ENCODE peak calls at places on chromosomes 12 and 14, in five cellular contexts. One of them, this sample, is unnamed.
A peak's percentile ranks its signal among the peaks of the same experiment; 100 is the strongest.

GRCh38 chr14:39469094-39469710 is 37.0 kb upstream of the FBXO33 start:
- DNase-seq in lower lobe of right lung: no peak
- DNase-seq in upper lobe of left lung: peak; percentile 22
- DNase-seq in upper lobe of right lung: no peak
- DNase-seq in HCT116: no peak
- DNase-seq in this sample: no peak

GRCh38 chr14:70624972-70625371 is 16.7 kb upstream of the TTC9 start:
- DNase-seq in HCT116: no peak
- DNase-seq in upper lobe of left lung: no peak
- DNase-seq in upper lobe of right lung: no peak
- DNase-seq in lower lobe of right lung: no peak
- DNase-seq in this sample: no peak

GRCh38 chr14:93923586-93923985 is 3.6 kb upstream of the FAM181A start:
- DNase-seq in upper lobe of left lung: no peak
- DNase-seq in lower lobe of right lung: no peak
- DNase-seq in upper lobe of right lung: no peak
- DNase-seq in HCT116: no peak
- DNase-seq in this sample: no peak

GRCh38 chr12:57410534-57410933 is 20.3 kb downstream of the R3HDM2 start:
- DNase-seq in upper lobe of right lung: no peak
- DNase-seq in upper lobe of left lung: no peak
- DNase-seq in HCT116: no peak
- DNase-seq in lower lobe of right lung: no peak
- DNase-seq in this sample: no peak

GRCh38 chr12:122199484-122200355 is 3.8 kb upstream of the B3GNT4 start:
- DNase-seq in HCT116: no peak
- DNase-seq in upper lobe of left lung: no peak
- DNase-seq in upper lobe of right lung: peak; percentile 53
- DNase-seq in lower lobe of right lung: no peak
- DNase-seq in this sample: no peak

GRCh38 chr12:120194226-120194533 is 335 bp downstream of the GCN1 start:
- DNase-seq in upper lobe of left lung: no peak
- DNase-seq in upper lobe of right lung: no peak
- DNase-seq in lower lobe of right lung: no peak
- DNase-seq in HCT116: no peak
- DNase-seq in this sample: no peak

GRCh38 chr12:116060765-116061164 is 216.7 kb downstream of the MED13L start:
- DNase-seq in HCT116: no peak
- DNase-seq in upper lobe of left lung: no peak
- DNase-seq in upper lobe of right lung: no peak
- DNase-seq in lower lobe of right lung: no peak
- DNase-seq in this sample: no peak

GRCh38 chr12:55256831-55257230 is 12.4 kb downstream of the OR6C74 start:
- DNase-seq in lower lobe of right lung: no peak
- DNase-seq in upper lobe of left lung: no peak
- DNase-seq in upper lobe of right lung: no peak
- DNase-seq in HCT116: no peak
- DNase-seq in this sample: no peak

GRCh38 chr14:22748691-22749090 is 17.8 kb upstream of the OXA1L start:
- DNase-seq in lower lobe of right lung: no peak
- DNase-seq in upper lobe of left lung: no peak
- DNase-seq in upper lobe of right lung: no peak
- DNase-seq in HCT116: no peak
- DNase-seq in this sample: no peak

GRCh38 chr12:65835256-65835655 is 11.0 kb downstream of the HMGA2 start:
- DNase-seq in lower lobe of right lung: no peak
- DNase-seq in upper lobe of left lung: no peak
- DNase-seq in upper lobe of right lung: no peak
- DNase-seq in HCT116: no peak
- DNase-seq in this sample: no peak

GRCh38 chr12:109951136-109951535 is 45.0 kb downstream of the GIT2 start:
- DNase-seq in HCT116: peak; percentile 31
- DNase-seq in lower lobe of right lung: no peak
- DNase-seq in upper lobe of left lung: no peak
- DNase-seq in upper lobe of right lung: no peak
- DNase-seq in this sample: peak; percentile 83

GRCh38 chr12:81224626-81225025 is 146.7 kb downstream of the ACSS3 start:
- DNase-seq in upper lobe of left lung: no peak
- DNase-seq in lower lobe of right lung: no peak
- DNase-seq in HCT116: no peak
- DNase-seq in upper lobe of right lung: no peak
- DNase-seq in this sample: no peak

GRCh38 chr12:43638786-43639185 is 86.8 kb upstream of the ADAMTS20 start:
- DNase-seq in upper lobe of right lung: no peak
- DNase-seq in lower lobe of right lung: no peak
- DNase-seq in HCT116: no peak
- DNase-seq in upper lobe of left lung: no peak
- DNase-seq in this sample: no peak

GRCh38 chr12:48183091-48183875 is at the start of gene CCDC184:
- DNase-seq in upper lobe of left lung: peak; percentile 71
- DNase-seq in upper lobe of right lung: peak; percentile 76
- DNase-seq in HCT116: peak; percentile 57
- DNase-seq in lower lobe of right lung: peak; percentile 64
- DNase-seq in this sample: peak; percentile 66
- H3K27me3 ChIP-seq in upper lobe of left lung: peaks cover 15% of the 10 kb centered on the region
- H3K27me3 ChIP-seq in upper lobe of right lung: peaks cover 57% of the 10 kb centered on the region
- H3K27me3 ChIP-seq in HCT116: peaks cover 9% of the 10 kb centered on the region
- H3K27me3 ChIP-seq in lower lobe of right lung: peaks cover 68% of the 10 kb centered on the region
- H3K27me3 ChIP-seq in this sample: peaks cover 42% of the 10 kb centered on the region

DNA sequence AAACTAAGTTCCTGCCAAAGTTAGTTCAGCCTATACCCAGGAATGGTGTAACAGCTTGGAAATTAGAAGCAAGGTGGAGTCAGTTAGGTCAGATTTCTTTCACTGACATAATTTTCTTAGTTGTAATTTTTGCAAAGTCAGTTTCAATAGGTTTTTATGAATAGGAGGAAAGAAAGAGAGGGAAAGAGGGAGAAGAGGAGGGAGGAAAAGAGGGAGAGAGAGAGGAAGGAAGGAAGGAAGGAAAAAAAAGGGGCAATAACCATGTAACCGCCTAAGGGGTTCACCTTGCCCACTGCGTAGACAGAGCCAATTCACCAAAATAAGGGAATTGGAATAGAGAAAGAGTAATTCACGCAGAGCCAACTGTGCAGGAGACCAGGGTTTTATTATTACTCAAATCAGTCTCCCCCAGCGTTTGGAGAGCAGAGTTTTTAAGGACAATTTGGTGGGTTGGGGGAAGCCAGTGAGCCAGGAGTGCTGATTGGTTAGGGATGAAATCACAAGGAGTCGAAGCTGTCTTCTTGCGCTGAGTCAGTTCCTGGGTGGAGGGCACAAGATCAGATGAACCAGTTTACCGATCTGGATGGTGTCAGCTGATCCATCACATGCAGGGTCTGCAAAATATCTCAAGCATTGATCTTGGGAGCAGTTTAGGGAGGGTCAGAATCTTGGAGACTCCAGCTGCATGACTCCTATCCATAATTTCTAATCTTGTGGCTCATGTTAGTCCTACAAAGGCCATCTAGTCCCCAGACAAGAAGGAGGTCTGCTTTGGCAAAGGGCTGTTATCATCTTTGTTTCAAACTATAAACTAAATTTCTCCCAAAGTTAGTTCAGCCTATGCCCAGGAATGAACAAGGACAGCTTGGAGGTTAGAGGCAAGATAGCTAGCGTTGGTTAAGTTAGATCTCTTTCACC is 126.0 kb upstream of the AMIGO2 start:
- DNase-seq in lower lobe of right lung: no peak
- DNase-seq in HCT116: no peak
- DNase-seq in upper lobe of left lung: no peak
- DNase-seq in upper lobe of right lung: no peak
- DNase-seq in this sample: no peak
- H3K27ac ChIP-seq in lower lobe of right lung: peak overlapping the region; percentile 49
- H3K27ac ChIP-seq in HCT116: no peak overlapping the region
- H3K27ac ChIP-seq in upper lobe of left lung: no peak overlapping the region
- H3K27ac ChIP-seq in upper lobe of right lung: no peak overlapping the region
- H3K27ac ChIP-seq in this sample: no peak overlapping the region

DNA sequence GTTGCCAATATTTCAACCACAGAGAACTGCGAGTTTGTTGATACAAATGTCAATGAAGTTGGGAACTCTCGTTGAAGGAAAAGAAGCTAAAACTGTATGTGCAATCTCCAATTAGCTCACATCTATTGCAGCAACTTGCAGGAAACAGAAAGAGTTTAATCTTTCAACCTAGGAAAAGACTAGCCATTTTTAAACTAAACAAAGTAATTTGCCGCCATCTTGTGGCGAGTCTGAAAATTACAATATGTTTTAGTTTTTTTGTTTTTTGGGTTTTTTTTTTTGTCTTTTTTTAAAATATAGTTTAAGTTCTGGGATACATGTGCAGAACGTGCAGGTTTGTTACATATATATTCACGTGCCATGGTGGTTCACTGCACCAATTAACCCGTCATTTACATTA is 131.2 kb upstream of the FOXG1 start:
- DNase-seq in HCT116: peak; percentile 3
- DNase-seq in upper lobe of right lung: no peak
- DNase-seq in lower lobe of right lung: no peak
- DNase-seq in upper lobe of left lung: no peak
- DNase-seq in this sample: no peak
- TF ChIP-seq CTCF in HCT116: no peak
- TF ChIP-seq CTCF in upper lobe of right lung: peak; percentile 53
- TF ChIP-seq CTCF in lower lobe of right lung: peak; percentile 36
- TF ChIP-seq CTCF in upper lobe of left lung: no peak
- TF ChIP-seq CTCF in this sample: peak; percentile 41

DNA sequence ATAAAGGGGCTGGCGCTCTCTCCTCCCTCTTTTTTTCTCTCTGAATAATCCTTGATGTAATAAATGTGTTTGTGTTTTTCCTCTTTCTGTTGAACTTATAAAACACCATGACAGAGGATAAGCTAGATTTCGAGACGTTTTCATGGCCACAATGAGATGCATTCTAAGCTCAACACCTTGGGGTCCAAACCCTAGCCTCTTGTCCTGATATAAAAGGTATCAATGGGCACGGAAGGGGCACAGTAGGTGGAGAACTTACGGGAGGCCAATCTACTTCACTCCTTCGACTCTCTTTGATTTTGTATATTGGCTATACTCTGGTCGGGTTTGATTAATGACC is 6.0 kb upstream of the ALX1 start:
- DNase-seq in upper lobe of right lung: no peak
- DNase-seq in HCT116: no peak
- DNase-seq in upper lobe of left lung: no peak
- DNase-seq in lower lobe of right lung: no peak
- DNase-seq in this sample: no peak
- H3K27me3 ChIP-seq in upper lobe of right lung: peaks cover 73% of the 10 kb centered on the region
- H3K27me3 ChIP-seq in HCT116: no peaks in the 10 kb centered on the region
- H3K27me3 ChIP-seq in upper lobe of left lung: peaks cover 13% of the 10 kb centered on the region
- H3K27me3 ChIP-seq in lower lobe of right lung: peaks cover 72% of the 10 kb centered on the region
- H3K27me3 ChIP-seq in this sample: no peaks in the 10 kb centered on the region